ENCODE peak calls at places on chromosomes 6 and 20, in nine cellular contexts. U is fibroblast of lung, O is upper lobe of right lung, J is mesendoderm, X is right lobe of liver, Z is left lung, B is cardiac muscle cell, M is Panc1, K is astrocyte. T is an unnamed sample.

GRCh38 chr6:11144393-11144829 is 32.9 kb upstream of the ERVFRD-1 start:
- DNase-seq in K (peak; percentile 47), M (peak; percentile 54), J (peak; percentile 81), X (peak; percentile 82), O (peak; percentile 84), B (peak; percentile 80), Z (peak; percentile 82), U (peak; percentile 62), T (peak; percentile 63)

GRCh38 chr6:145745861-145746260 is 10.5 kb upstream of the EPM2A start:
- DNase-seq in K (no peak), O (no peak), B (no peak), J (no peak), X (no peak), U (no peak), M (no peak), Z (no peak), T (no peak)

GRCh38 chr20:35305682-35306556 is 13.7 kb upstream of the FAM83C start:
- DNase-seq in X (peak; percentile 65), J (peak; percentile 75), K (peak; percentile 100), O (peak; percentile 63), B (peak; percentile 95), U (peak; percentile 100), Z (peak; percentile 72), M (peak; percentile 96), T (no peak)

GRCh38 chr6:26044140-26045045 is 42.8 kb upstream of the HFE start:
- DNase-seq in K (no peak), M (no peak), Z (peak; percentile 51), U (peak; percentile 35), X (peak; percentile 54), J (no peak), O (peak; percentile 79), B (peak; percentile 50), T (peak; percentile 54)

GRCh38 chr6:125453516-125453915 is 151.7 kb upstream of the HDDC2 start:
- DNase-seq in J (peak; percentile 20), B (no peak), U (no peak), K (no peak), Z (no peak), M (no peak), X (no peak), O (no peak), T (no peak)

GRCh38 chr6:86154852-86155251 is 512.2 kb upstream of the SYNCRIP start:
- DNase-seq in Z (no peak), X (no peak), J (no peak), U (no peak), O (no peak), K (no peak), M (no peak), B (no peak), T (no peak)

GRCh38 chr6:150788135-150788534 is 77.4 kb upstream of the MTHFD1L start:
- DNase-seq in U (no peak), X (no peak), M (no peak), K (no peak), O (no peak), Z (no peak), B (no peak), J (no peak), T (no peak)

GRCh38 chr6:106448000-106448426 is 87.5 kb downstream of the CRYBG1 start:
- DNase-seq in U (no peak), Z (peak; percentile 59), O (peak; percentile 75), K (no peak), B (no peak), X (peak; percentile 47), M (no peak), J (no peak), T (no peak)

GRCh38 chr6:75272145-75272840 is 12.3 kb downstream of the TMEM30A start:
- DNase-seq in O (no peak), X (no peak), M (no peak), K (peak; percentile 75), B (peak; percentile 57), U (peak; percentile 82), J (no peak), Z (no peak), T (no peak)

GRCh38 chr6:94862116-94862515 is 715.2 kb upstream of the MANEA start:
- DNase-seq in U (peak; percentile 11), M (no peak), B (no peak), X (no peak), J (no peak), Z (no peak), O (no peak), K (peak; percentile 2), T (no peak)

GRCh38 chr6:102204336-102204735 is 810.8 kb downstream of the GRIK2 start:
- DNase-seq in K (no peak), X (no peak), M (no peak), B (no peak), Z (no peak), O (no peak), U (no peak), J (peak; percentile 47), T (no peak)

GRCh38 chr6:81814365-81815109 is 62.1 kb upstream of the TENT5A start:
- DNase-seq in O (no peak), X (no peak), B (peak; percentile 29), Z (peak; percentile 34), M (no peak), U (peak; percentile 44), K (peak; percentile 29), J (no peak), T (no peak)

GRCh38 chr6:160634706-160635105 is 29.4 kb downstream of the LPA start:
- DNase-seq in J (no peak), M (no peak), U (no peak), B (no peak), X (peak; percentile 20), O (peak; percentile 67), K (no peak), Z (no peak), T (no peak)

DNA sequence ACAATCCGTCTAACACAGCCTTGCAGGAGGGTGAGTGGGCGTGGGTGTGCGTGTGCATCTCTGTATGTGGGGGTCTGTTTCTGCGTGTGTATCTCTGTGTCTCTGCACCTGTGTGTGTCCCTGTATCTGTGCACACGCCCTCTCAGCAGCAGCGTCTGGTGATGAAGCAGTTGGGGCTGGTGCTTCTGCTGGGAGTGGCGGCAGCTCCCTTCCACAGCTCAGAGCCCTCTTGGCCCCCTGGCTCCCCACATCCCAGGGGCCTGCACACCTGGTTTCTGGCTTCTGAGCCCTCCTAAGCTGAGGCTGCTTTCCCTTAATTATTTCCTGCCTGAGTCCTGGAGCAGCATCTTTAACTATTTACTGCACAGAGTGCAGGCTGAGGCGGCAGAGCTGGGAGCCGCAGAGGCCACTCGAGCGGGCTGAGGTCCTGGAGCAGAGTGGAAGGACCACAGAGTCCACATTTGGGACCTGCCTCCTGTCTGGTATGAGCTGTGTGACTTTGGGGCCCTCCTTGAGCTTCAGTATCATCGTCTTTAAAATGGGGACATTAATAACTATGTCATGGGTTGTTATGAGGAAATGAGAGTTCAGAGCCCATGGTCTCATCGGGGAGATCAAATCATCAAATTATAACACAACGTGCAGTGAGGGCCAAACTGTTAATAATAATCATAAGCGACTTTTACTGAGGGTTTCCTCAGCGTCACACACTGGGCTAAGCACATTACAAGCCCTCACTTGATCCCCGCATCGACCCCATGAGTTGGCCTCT is 49.7 kb upstream of the CCDC167 start:
- DNase-seq in U (no peak), B (no peak), K (no peak), O (no peak), M (no peak), J (no peak), Z (no peak), X (no peak), T (no peak)
- H3K4me1 ChIP-seq in U (peaks cover 15% of the 10 kb centered on the region), B (peaks cover 26% of the 10 kb centered on the region), K (peaks cover 26% of the 10 kb centered on the region), O (peaks cover 4% of the 10 kb centered on the region), M (peaks cover 58% of the 10 kb centered on the region), J (peaks cover 3% of the 10 kb centered on the region), Z (peaks cover 3% of the 10 kb centered on the region), X (no peaks in the 10 kb centered on the region), T (peaks cover 24% of the 10 kb centered on the region)

GRCh38 chr6:27771240-27771639 is 141.0 kb downstream of the OR2B2 start:
- DNase-seq in U (no peak), O (no peak), B (no peak), X (no peak), M (no peak), J (no peak), K (no peak), Z (no peak), T (no peak)

GRCh38 chr6:27770724-27771123 is 141.5 kb downstream of the OR2B2 start:
- DNase-seq in K (no peak), X (no peak), M (no peak), U (no peak), Z (no peak), J (peak; percentile 21), O (no peak), B (no peak), T (no peak)

GRCh38 chr6:27768556-27768955 is 143.6 kb downstream of the OR2B2 start:
- DNase-seq in B (no peak), M (no peak), O (no peak), X (no peak), K (no peak), U (no peak), Z (no peak), J (no peak), T (no peak)

GRCh38 chr6:27775796-27776184 is 136.4 kb downstream of the OR2B2 start:
- DNase-seq in B (no peak), U (no peak), Z (no peak), O (no peak), K (no peak), M (no peak), J (no peak), X (no peak), T (no peak)

DNA sequence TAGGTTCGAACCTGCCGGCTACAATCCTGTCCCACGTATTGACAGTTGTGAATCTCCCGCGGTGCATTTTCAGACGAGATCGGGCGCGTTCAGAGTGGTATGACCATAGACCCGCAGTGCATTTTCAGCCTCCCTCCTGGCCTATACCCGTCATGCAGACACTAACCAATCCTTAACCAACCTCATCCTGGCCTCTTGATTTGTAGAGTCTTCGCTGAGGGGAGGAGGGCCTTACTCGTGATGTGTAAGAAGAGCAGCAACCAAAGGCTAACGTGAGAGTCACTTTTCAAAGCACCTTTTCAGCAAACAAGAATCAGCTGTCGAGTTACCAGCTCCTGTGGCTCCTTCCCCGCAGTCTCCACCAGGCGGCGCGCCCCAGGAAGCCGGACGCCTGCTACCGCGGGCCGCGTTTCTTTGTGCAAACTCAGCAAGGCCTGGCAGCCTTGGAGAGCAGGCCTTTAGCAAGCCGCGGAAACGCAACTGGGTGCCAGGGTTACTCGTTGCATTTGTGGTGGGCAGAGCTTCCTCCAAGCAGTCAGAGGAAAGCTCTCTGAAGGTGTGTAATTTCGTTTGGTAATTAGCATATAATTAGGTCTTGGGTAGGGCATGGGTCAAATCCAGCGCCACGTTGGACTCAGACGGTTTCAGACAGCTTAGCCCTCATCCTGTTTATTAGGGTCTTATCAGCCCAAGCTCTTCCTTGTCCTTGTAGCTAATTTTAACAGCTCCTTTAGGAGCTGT is 139.8 kb downstream of the OR2B2 start:
- DNase-seq in O (peak; percentile 94), X (peak; percentile 88), B (peak; percentile 92), M (peak; percentile 75), J (peak; percentile 98), Z (peak; percentile 88), K (peak; percentile 75), U (peak; percentile 80), T (peak; percentile 75)
- H3K4me3 ChIP-seq in O (no peak overlapping the region), X (no peak overlapping the region), B (no peak overlapping the region), M (peak overlapping the region; percentile 35), J (peak overlapping the region; percentile 6), Z (no peak overlapping the region), K (no peak overlapping the region), U (peak overlapping the region; percentile 12), T (no peak overlapping the region)

GRCh38 chr20:63843778-63844177 is 12.7 kb upstream of the ZBTB46 start:
- DNase-seq in U (no peak), J (no peak), O (no peak), X (no peak), M (no peak), Z (no peak), B (no peak), K (no peak), T (no peak)
- H3K4me1 ChIP-seq in U (peaks cover 10% of the 10 kb centered on the region), J (peaks cover 8% of the 10 kb centered on the region), O (peaks cover 26% of the 10 kb centered on the region), X (no peaks in the 10 kb centered on the region), M (peaks cover 36% of the 10 kb centered on the region), Z (peaks cover 37% of the 10 kb centered on the region), B (peaks cover 31% of the 10 kb centered on the region), K (peaks cover 20% of the 10 kb centered on the region), T (peaks cover 18% of the 10 kb centered on the region)

GRCh38 chr20:62652051-62652893 is 10.0 kb downstream of the SLCO4A1 start:
- DNase-seq in M (peak; percentile 87), K (peak; percentile 89), O (peak; percentile 93), U (peak; percentile 90), J (peak; percentile 91), Z (peak; percentile 93), B (peak; percentile 99), X (peak; percentile 90), T (peak; percentile 77)
- H3K4me3 ChIP-seq in M (peak overlapping the region; percentile 14), K (peak overlapping the region; percentile 49), O (peak overlapping the region; percentile 32), U (peak overlapping the region; percentile 8), J (no peak overlapping the region), Z (no peak overlapping the region), B (no peak overlapping the region), X (no peak overlapping the region), T (peak overlapping the region; percentile 47)